ENCODE peak calls at places on chromosomes 1 and 21, in seven cellular contexts. One of them, this sample, is unnamed.

GRCh38 chr21:29449306-29449940 is 150.7 kb downstream of the BACH1 start:
- DNase-seq in GM06990: no peak
- DNase-seq in stimulated activated naive CD8-positive, alpha-beta T cell treated with anti-CD3 and anti-CD28 coated beads, Interleukin-15, amount 100 ng/mL, for 72 hours: no peak
- DNase-seq in OCI-LY7: no peak
- DNase-seq in GM12891: no peak
- DNase-seq in ACHN: no peak
- DNase-seq in HTR-8/SVneo: no peak
- DNase-seq in this sample: no peak

GRCh38 chr1:62325076-62325475 is 5.8 kb upstream of the KANK4 start:
- DNase-seq in GM12891: no peak
- DNase-seq in HTR-8/SVneo: peak
- DNase-seq in stimulated activated naive CD8-positive, alpha-beta T cell treated with anti-CD3 and anti-CD28 coated beads, Interleukin-15, amount 100 ng/mL, for 72 hours: no peak
- DNase-seq in GM06990: no peak
- DNase-seq in OCI-LY7: no peak
- DNase-seq in ACHN: no peak
- DNase-seq in this sample: no peak

GRCh38 chr1:39230261-39231190 is 26.0 kb downstream of the MACF1 start:
- DNase-seq in ACHN: no peak
- DNase-seq in OCI-LY7: peak
- DNase-seq in GM12891: no peak
- DNase-seq in stimulated activated naive CD8-positive, alpha-beta T cell treated with anti-CD3 and anti-CD28 coated beads, Interleukin-15, amount 100 ng/mL, for 72 hours: no peak
- DNase-seq in GM06990: peak
- DNase-seq in HTR-8/SVneo: peak
- DNase-seq in this sample: no peak

GRCh38 chr1:8671313-8671917 is 146.0 kb downstream of the RERE start:
- DNase-seq in OCI-LY7: peak
- DNase-seq in GM12891: no peak
- DNase-seq in HTR-8/SVneo: no peak
- DNase-seq in GM06990: no peak
- DNase-seq in stimulated activated naive CD8-positive, alpha-beta T cell treated with anti-CD3 and anti-CD28 coated beads, Interleukin-15, amount 100 ng/mL, for 72 hours: no peak
- DNase-seq in ACHN: peak
- DNase-seq in this sample: no peak

GRCh38 chr21:28336299-28336698 is 656.4 kb downstream of the LTN1 start:
- DNase-seq in stimulated activated naive CD8-positive, alpha-beta T cell treated with anti-CD3 and anti-CD28 coated beads, Interleukin-15, amount 100 ng/mL, for 72 hours: no peak
- DNase-seq in GM12891: no peak
- DNase-seq in ACHN: peak
- DNase-seq in HTR-8/SVneo: peak
- DNase-seq in OCI-LY7: peak
- DNase-seq in GM06990: no peak
- DNase-seq in this sample: peak

GRCh38 chr1:209497729-209498128 is 85.8 kb upstream of the CAMK1G start:
- DNase-seq in GM06990: no peak
- DNase-seq in ACHN: no peak
- DNase-seq in HTR-8/SVneo: no peak
- DNase-seq in OCI-LY7: no peak
- DNase-seq in stimulated activated naive CD8-positive, alpha-beta T cell treated with anti-CD3 and anti-CD28 coated beads, Interleukin-15, amount 100 ng/mL, for 72 hours: no peak
- DNase-seq in GM12891: no peak
- DNase-seq in this sample: no peak

GRCh38 chr1:28258628-28259251 is 578 bp upstream of the SESN2 start:
- DNase-seq in HTR-8/SVneo: no peak
- DNase-seq in stimulated activated naive CD8-positive, alpha-beta T cell treated with anti-CD3 and anti-CD28 coated beads, Interleukin-15, amount 100 ng/mL, for 72 hours: peak
- DNase-seq in GM06990: no peak
- DNase-seq in OCI-LY7: no peak
- DNase-seq in GM12891: no peak
- DNase-seq in ACHN: peak
- DNase-seq in this sample: no peak

GRCh38 chr1:48692235-48692634 is 84.5 kb downstream of the BEND5 start:
- DNase-seq in OCI-LY7: no peak
- DNase-seq in GM06990: no peak
- DNase-seq in stimulated activated naive CD8-positive, alpha-beta T cell treated with anti-CD3 and anti-CD28 coated beads, Interleukin-15, amount 100 ng/mL, for 72 hours: no peak
- DNase-seq in HTR-8/SVneo: no peak
- DNase-seq in GM12891: no peak
- DNase-seq in ACHN: no peak
- DNase-seq in this sample: no peak

GRCh38 chr1:71593523-71593922 is 512.7 kb upstream of the ZRANB2 start:
- DNase-seq in ACHN: peak
- DNase-seq in HTR-8/SVneo: no peak
- DNase-seq in stimulated activated naive CD8-positive, alpha-beta T cell treated with anti-CD3 and anti-CD28 coated beads, Interleukin-15, amount 100 ng/mL, for 72 hours: no peak
- DNase-seq in GM12891: no peak
- DNase-seq in OCI-LY7: peak
- DNase-seq in GM06990: no peak
- DNase-seq in this sample: no peak

GRCh38 chr1:198267921-198268320 is 111.1 kb downstream of the NEK7 start:
- DNase-seq in GM12891: no peak
- DNase-seq in GM06990: no peak
- DNase-seq in stimulated activated naive CD8-positive, alpha-beta T cell treated with anti-CD3 and anti-CD28 coated beads, Interleukin-15, amount 100 ng/mL, for 72 hours: no peak
- DNase-seq in OCI-LY7: no peak
- DNase-seq in ACHN: no peak
- DNase-seq in HTR-8/SVneo: peak
- DNase-seq in this sample: no peak